ENCODE peak calls at places on chromosomes 7 and 10, in six cellular contexts. One of them, this sample, is unnamed.

GRCh38 chr10:27911645-27912044 is 87.2 kb downstream of the ODAD2 start:
- DNase-seq in esophagus squamous epithelium: no peak
- DNase-seq in colonic mucosa: no peak
- DNase-seq in WERI-Rb-1: no peak
- DNase-seq in AG04450: no peak
- DNase-seq in sigmoid colon: no peak
- DNase-seq in this sample: no peak

GRCh38 chr10:132611986-132612385 is 74.4 kb downstream of the INPP5A start:
- DNase-seq in esophagus squamous epithelium: no peak
- DNase-seq in AG04450: no peak
- DNase-seq in colonic mucosa: no peak
- DNase-seq in sigmoid colon: no peak
- DNase-seq in WERI-Rb-1: no peak
- DNase-seq in this sample: no peak

GRCh38 chr7:129146237-129146979 is 1.9 kb downstream of the TSPAN33 start:
- DNase-seq in sigmoid colon: no peak
- DNase-seq in AG04450: no peak
- DNase-seq in esophagus squamous epithelium: no peak
- DNase-seq in WERI-Rb-1: no peak
- DNase-seq in colonic mucosa: no peak
- DNase-seq in this sample: no peak

GRCh38 chr7:7099584-7100014 is 82.7 kb upstream of the C1GALT1 start:
- DNase-seq in WERI-Rb-1: no peak
- DNase-seq in colonic mucosa: peak; percentile 51
- DNase-seq in esophagus squamous epithelium: no peak
- DNase-seq in AG04450: peak; percentile 69
- DNase-seq in sigmoid colon: peak; percentile 79
- DNase-seq in this sample: peak; percentile 77

GRCh38 chr7:70506463-70506862 is 625.5 kb upstream of the GALNT17 start:
- DNase-seq in sigmoid colon: no peak
- DNase-seq in esophagus squamous epithelium: no peak
- DNase-seq in colonic mucosa: no peak
- DNase-seq in AG04450: no peak
- DNase-seq in WERI-Rb-1: peak; percentile 64
- DNase-seq in this sample: no peak

GRCh38 chr7:72334733-72335132 is 77.4 kb downstream of the CALN1 start:
- DNase-seq in AG04450: no peak
- DNase-seq in sigmoid colon: no peak
- DNase-seq in colonic mucosa: no peak
- DNase-seq in WERI-Rb-1: no peak
- DNase-seq in esophagus squamous epithelium: no peak
- DNase-seq in this sample: no peak

GRCh38 chr10:123868058-123868995 is 23.3 kb downstream of the CPXM2 start:
- DNase-seq in AG04450: no peak
- DNase-seq in sigmoid colon: no peak
- DNase-seq in esophagus squamous epithelium: no peak
- DNase-seq in WERI-Rb-1: no peak
- DNase-seq in colonic mucosa: no peak
- DNase-seq in this sample: no peak

GRCh38 chr7:155170331-155170730 is 100.2 kb downstream of the HTR5A start:
- DNase-seq in AG04450: no peak
- DNase-seq in colonic mucosa: no peak
- DNase-seq in WERI-Rb-1: no peak
- DNase-seq in sigmoid colon: no peak
- DNase-seq in esophagus squamous epithelium: no peak
- DNase-seq in this sample: no peak

GRCh38 chr7:45689011-45689796 is 115.0 kb downstream of the ADCY1 start:
- DNase-seq in sigmoid colon: no peak
- DNase-seq in esophagus squamous epithelium: no peak
- DNase-seq in AG04450: peak; percentile 71
- DNase-seq in WERI-Rb-1: no peak
- DNase-seq in colonic mucosa: peak; percentile 12
- DNase-seq in this sample: no peak

GRCh38 chr7:98697083-98697482 is 80.0 kb downstream of the NPTX2 start:
- DNase-seq in colonic mucosa: no peak
- DNase-seq in esophagus squamous epithelium: no peak
- DNase-seq in WERI-Rb-1: no peak
- DNase-seq in sigmoid colon: no peak
- DNase-seq in AG04450: no peak
- DNase-seq in this sample: no peak

GRCh38 chr7:120023494-120024167 is 249.3 kb upstream of the KCND2 start:
- DNase-seq in colonic mucosa: no peak
- DNase-seq in esophagus squamous epithelium: no peak
- DNase-seq in WERI-Rb-1: no peak
- DNase-seq in sigmoid colon: no peak
- DNase-seq in AG04450: peak; percentile 37
- DNase-seq in this sample: no peak

GRCh38 chr10:80265740-80266512 is 23.5 kb downstream of the MAT1A start:
- DNase-seq in esophagus squamous epithelium: no peak
- DNase-seq in AG04450: no peak
- DNase-seq in WERI-Rb-1: no peak
- DNase-seq in sigmoid colon: no peak
- DNase-seq in colonic mucosa: no peak
- DNase-seq in this sample: no peak

GRCh38 chr10:102775973-102776669 is 32.4 kb downstream of the WBP1L start:
- DNase-seq in WERI-Rb-1: peak; percentile 57
- DNase-seq in AG04450: peak; percentile 36
- DNase-seq in colonic mucosa: peak; percentile 62
- DNase-seq in sigmoid colon: peak; percentile 97
- DNase-seq in esophagus squamous epithelium: no peak
- DNase-seq in this sample: no peak

DNA sequence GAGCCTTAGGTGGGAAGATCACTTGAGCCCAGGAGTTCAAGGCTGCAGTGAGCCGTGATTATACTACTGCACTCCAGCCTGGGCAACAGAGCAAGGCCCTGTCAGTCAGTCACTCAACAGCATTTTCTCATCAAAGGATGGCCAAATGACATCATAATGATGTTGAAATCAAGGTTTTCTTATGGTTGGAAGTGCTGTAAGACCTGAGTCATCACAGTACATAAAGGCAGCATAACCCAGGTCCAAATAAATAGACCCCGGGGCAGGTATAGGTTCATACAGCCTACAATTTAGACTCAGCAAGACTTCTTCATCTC is 341.1 kb downstream of the PARD3 start:
- DNase-seq in sigmoid colon: no peak
- DNase-seq in AG04450: peak; percentile 29
- DNase-seq in WERI-Rb-1: no peak
- DNase-seq in colonic mucosa: no peak
- DNase-seq in esophagus squamous epithelium: no peak
- DNase-seq in this sample: no peak
- H3K4me3 ChIP-seq in sigmoid colon: no peak overlapping the region
- H3K4me3 ChIP-seq in AG04450: no peak overlapping the region
- H3K4me3 ChIP-seq in WERI-Rb-1: no peak overlapping the region
- H3K4me3 ChIP-seq in colonic mucosa: no peak overlapping the region
- H3K4me3 ChIP-seq in esophagus squamous epithelium: no peak overlapping the region
- H3K4me3 ChIP-seq in this sample: no peak overlapping the region

DNA sequence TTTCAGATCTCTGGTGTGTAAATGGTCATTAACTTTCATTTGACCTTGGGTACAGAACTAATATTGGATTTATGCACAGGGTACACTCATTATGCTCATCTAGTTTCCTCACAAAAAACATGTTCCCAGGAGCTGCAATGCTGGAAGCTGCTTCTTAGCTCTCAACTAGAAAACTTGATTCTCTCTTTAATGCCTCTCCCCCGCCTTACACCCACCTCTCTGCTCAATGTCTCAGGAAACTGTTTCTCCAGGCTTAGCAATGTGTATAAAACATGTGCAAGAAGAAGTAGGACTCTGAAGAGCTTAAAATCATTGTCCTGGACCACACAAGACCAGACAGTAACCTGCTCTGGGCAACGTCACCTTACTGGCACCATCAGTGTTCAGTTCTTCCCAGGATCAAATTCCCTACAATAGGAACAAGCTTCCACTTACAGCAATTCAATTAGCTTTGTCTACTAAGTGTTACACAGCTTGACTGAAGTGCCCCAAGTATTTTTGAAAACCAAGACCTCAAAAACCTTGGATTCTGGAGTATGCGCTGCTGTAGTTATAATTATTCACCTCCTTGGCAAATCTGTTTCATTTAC is 105.0 kb downstream of the RAPGEF5 start:
- DNase-seq in colonic mucosa: no peak
- DNase-seq in sigmoid colon: no peak
- DNase-seq in WERI-Rb-1: no peak
- DNase-seq in AG04450: no peak
- DNase-seq in esophagus squamous epithelium: no peak
- DNase-seq in this sample: no peak
- H3K4me3 ChIP-seq in colonic mucosa: no peak overlapping the region
- H3K4me3 ChIP-seq in sigmoid colon: no peak overlapping the region
- H3K4me3 ChIP-seq in WERI-Rb-1: no peak overlapping the region
- H3K4me3 ChIP-seq in AG04450: no peak overlapping the region
- H3K4me3 ChIP-seq in esophagus squamous epithelium: no peak overlapping the region
- H3K4me3 ChIP-seq in this sample: no peak overlapping the region

GRCh38 chr7:30723776-30724175 is 28.2 kb upstream of the INMT start:
- DNase-seq in sigmoid colon: no peak
- DNase-seq in AG04450: no peak
- DNase-seq in colonic mucosa: no peak
- DNase-seq in esophagus squamous epithelium: no peak
- DNase-seq in WERI-Rb-1: peak; percentile 72
- DNase-seq in this sample: no peak
- H3K4me3 ChIP-seq in sigmoid colon: no peak overlapping the region
- H3K4me3 ChIP-seq in AG04450: no peak overlapping the region
- H3K4me3 ChIP-seq in colonic mucosa: no peak overlapping the region
- H3K4me3 ChIP-seq in esophagus squamous epithelium: no peak overlapping the region
- H3K4me3 ChIP-seq in WERI-Rb-1: no peak overlapping the region
- H3K4me3 ChIP-seq in this sample: no peak overlapping the region

GRCh38 chr7:90404777-90405176 is 1.5 kb downstream of the CLDN12 start:
- DNase-seq in colonic mucosa: no peak
- DNase-seq in esophagus squamous epithelium: no peak
- DNase-seq in WERI-Rb-1: no peak
- DNase-seq in sigmoid colon: no peak
- DNase-seq in AG04450: no peak
- DNase-seq in this sample: no peak
- H3K4me3 ChIP-seq in colonic mucosa: no peak overlapping the region
- H3K4me3 ChIP-seq in esophagus squamous epithelium: no peak overlapping the region
- H3K4me3 ChIP-seq in WERI-Rb-1: no peak overlapping the region
- H3K4me3 ChIP-seq in sigmoid colon: no peak overlapping the region
- H3K4me3 ChIP-seq in AG04450: no peak overlapping the region
- H3K4me3 ChIP-seq in this sample: no peak overlapping the region

GRCh38 chr7:41107938-41108448 is 594.9 kb downstream of the INHBA start:
- DNase-seq in colonic mucosa: no peak
- DNase-seq in WERI-Rb-1: no peak
- DNase-seq in esophagus squamous epithelium: no peak
- DNase-seq in sigmoid colon: no peak
- DNase-seq in AG04450: no peak
- DNase-seq in this sample: peak; percentile 73
- H3K4me3 ChIP-seq in colonic mucosa: no peak overlapping the region
- H3K4me3 ChIP-seq in WERI-Rb-1: no peak overlapping the region
- H3K4me3 ChIP-seq in esophagus squamous epithelium: peak overlapping the region; percentile 9
- H3K4me3 ChIP-seq in sigmoid colon: no peak overlapping the region
- H3K4me3 ChIP-seq in AG04450: no peak overlapping the region
- H3K4me3 ChIP-seq in this sample: no peak overlapping the region